ENCODE peak calls at places on chromosomes 3 and 15, in four cellular contexts. E is neural progenitor cell, Q is mammary epithelial cell, F is HCT116. V is an unnamed sample.

GRCh38 chr15:38768970-38769369 is 204.4 kb upstream of the RASGRP1 start:
- DNase-seq in E (peak), Q (no peak), F (no peak), V (peak)

GRCh38 chr3:26437678-26438077 is 184.9 kb upstream of the LRRC3B start:
- DNase-seq in E (no peak), Q (peak), F (no peak), V (peak)

GRCh38 chr3:151166161-151166560 is 36.9 kb downstream of the GPR171 start:
- DNase-seq in E (no peak), Q (no peak), F (no peak), V (no peak)

GRCh38 chr15:32671339-32672325 is 30.1 kb downstream of the SCG5 start:
- DNase-seq in E (no peak), Q (no peak), F (no peak), V (no peak)

GRCh38 chr3:127209155-127209839 is 16.4 kb downstream of the PRR23E start:
- DNase-seq in E (no peak), Q (no peak), F (no peak), V (no peak)

GRCh38 chr3:36679384-36680200 is 84.8 kb downstream of the DCLK3 start:
- DNase-seq in E (no peak), Q (peak), F (peak), V (no peak)

GRCh38 chr3:188000361-188000861 is 153.5 kb upstream of the LPP start:
- DNase-seq in E (no peak), Q (no peak), F (no peak), V (no peak)

GRCh38 chr3:172221550-172221949 is 182.2 kb downstream of the FNDC3B start:
- DNase-seq in E (no peak), Q (peak), F (no peak), V (no peak)

GRCh38 chr3:64530434-64531049 is 157.3 kb downstream of the ADAMTS9 start:
- DNase-seq in E (peak), Q (peak), F (peak), V (peak)

GRCh38 chr3:120909602-120909878 is 1.5 kb downstream of the STXBP5L start:
- DNase-seq in E (peak), Q (no peak), F (no peak), V (no peak)

GRCh38 chr3:138461246-138461645 is 26.8 kb downstream of the ESYT3 start:
- DNase-seq in E (no peak), Q (peak), F (no peak), V (peak)

GRCh38 chr3:139374099-139374498 is 15.3 kb downstream of the COPB2 start:
- DNase-seq in E (no peak), Q (no peak), F (no peak), V (no peak)

GRCh38 chr15:75921732-75922703 is 18.3 kb downstream of the FBXO22 start:
- DNase-seq in E (peak), Q (peak), F (peak), V (peak)

GRCh38 chr3:136733317-136733833 is 18.8 kb downstream of the STAG1 start:
- DNase-seq in E (no peak), Q (peak), F (no peak), V (no peak)

GRCh38 chr3:197730200-197730599 is 6.5 kb downstream of the RUBCN start:
- DNase-seq in E (no peak), Q (peak), F (no peak), V (no peak)

GRCh38 chr3:58052373-58053273 is 44.4 kb downstream of the FLNB start:
- DNase-seq in E (no peak), Q (peak), F (peak), V (peak)

GRCh38 chr3:157633241-157633640 is 130.0 kb upstream of the VEPH1 start:
- DNase-seq in E (no peak), Q (no peak), F (no peak), V (peak)

GRCh38 chr3:47622648-47623047 is 44.0 kb upstream of the CSPG5 start:
- DNase-seq in E (no peak), Q (no peak), F (no peak), V (no peak)

GRCh38 chr15:71312731-71313460 is 197.6 kb downstream of the THSD4 start:
- DNase-seq in E (no peak), Q (no peak), F (no peak), V (no peak)
- H3K27ac ChIP-seq in E (no peak), Q (no peak), F (no peak), V (no peak)

DNA sequence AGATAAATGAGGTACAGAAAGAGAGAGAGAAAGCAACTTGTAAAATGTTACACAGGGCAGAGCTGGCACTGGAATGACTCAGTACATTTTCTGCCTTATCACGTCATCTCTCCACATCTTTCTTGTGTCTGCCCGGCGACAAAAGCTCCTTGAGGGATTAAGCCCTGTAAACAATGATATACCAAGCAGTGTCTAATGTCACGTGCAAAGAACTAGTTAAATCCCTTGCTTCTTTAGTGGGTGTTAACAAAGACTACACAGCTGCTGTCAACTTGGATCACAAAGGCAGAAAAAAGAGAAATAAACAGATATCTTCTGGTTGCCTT is 48.0 kb upstream of the FRMD4B start:
- DNase-seq in E (peak), Q (peak), F (no peak), V (no peak)
- H3K4me2 ChIP-seq in E (peak), Q (peak), F (no peak), V (no peak)

GRCh38 chr3:72152551-72153476 is 367.9 kb upstream of the PROK2 start:
- DNase-seq in E (no peak), Q (peak), F (peak), V (no peak)
- H3K27ac ChIP-seq in E (no peak), Q (no peak), F (peak), V (no peak)

DNA sequence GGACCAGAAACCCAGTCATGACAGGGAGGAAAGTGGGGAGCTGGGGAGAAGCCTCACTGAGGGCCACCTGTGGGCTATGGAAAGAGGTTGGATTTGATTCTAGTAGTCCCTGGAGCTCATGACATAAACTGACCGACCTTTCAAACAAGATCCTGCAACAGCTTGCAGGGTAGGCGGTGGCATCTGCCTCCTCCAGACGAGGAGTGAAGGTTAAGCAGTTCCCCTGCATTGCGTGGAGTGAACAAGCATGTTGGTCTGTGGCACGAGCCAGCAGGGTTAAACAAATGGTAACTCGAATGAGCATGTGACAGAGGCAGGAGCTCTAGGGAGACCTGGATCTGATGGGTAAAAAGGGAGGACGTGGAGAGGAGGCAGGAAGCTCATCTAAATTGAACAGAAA is 12.7 kb downstream of the TGM4 start:
- DNase-seq in E (no peak), Q (no peak), F (no peak), V (no peak)
- H3K4me2 ChIP-seq in E (no peak), Q (peak), F (peak), V (no peak)

GRCh38 chr15:90401499-90401898 is 13.5 kb downstream of the IQGAP1 start:
- DNase-seq in E (no peak), Q (no peak), F (no peak), V (no peak)
- H3K27ac ChIP-seq in E (no peak), Q (peak), F (peak), V (peak)

DNA sequence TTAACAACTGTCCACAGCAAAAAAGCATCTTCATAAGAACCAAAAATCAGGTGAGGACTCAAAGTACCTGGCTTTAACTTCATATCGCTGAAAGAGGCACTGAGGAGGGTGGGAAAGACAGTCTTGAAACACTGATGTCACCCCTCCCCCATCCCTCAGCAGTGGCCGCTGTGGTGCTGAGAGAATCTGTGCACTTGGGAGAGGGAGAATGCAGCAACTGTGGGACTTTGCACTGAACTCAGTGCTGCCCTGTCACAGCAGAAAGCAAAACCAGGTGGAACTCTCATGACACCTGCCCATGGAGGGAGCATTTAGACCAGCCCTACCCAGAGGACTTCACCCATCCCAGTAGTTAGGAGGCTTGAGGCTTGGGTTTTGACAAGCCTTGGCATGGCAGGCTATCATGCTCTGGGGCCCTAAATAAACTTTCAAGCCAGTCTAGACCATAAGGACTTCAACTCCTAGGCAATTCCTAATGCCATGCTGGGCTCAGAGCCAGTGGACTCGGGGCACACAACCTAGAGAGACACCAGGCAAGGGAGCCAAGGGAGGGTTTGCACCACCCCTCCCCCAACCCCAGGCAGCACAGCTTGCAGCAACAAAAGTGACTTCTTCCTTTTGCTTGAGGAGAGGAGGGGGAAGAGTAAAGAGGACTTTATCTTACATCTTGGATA is 6.1 kb upstream of the ZSCAN2 start:
- DNase-seq in E (no peak), Q (no peak), F (no peak), V (no peak)
- H3K4me2 ChIP-seq in E (no peak), Q (no peak), F (no peak), V (no peak)

GRCh38 chr3:30638685-30639412 is 32.4 kb downstream of the TGFBR2 start:
- DNase-seq in E (no peak), Q (no peak), F (no peak), V (peak)
- H3K27ac ChIP-seq in E (no peak), Q (no peak), F (no peak), V (no peak)

GRCh38 chr3:161251716-161252115 is 30.6 kb downstream of the NMD3 start:
- DNase-seq in E (no peak), Q (peak), F (no peak), V (no peak)
- H3K4me2 ChIP-seq in E (no peak), Q (no peak), F (no peak), V (no peak)

DNA sequence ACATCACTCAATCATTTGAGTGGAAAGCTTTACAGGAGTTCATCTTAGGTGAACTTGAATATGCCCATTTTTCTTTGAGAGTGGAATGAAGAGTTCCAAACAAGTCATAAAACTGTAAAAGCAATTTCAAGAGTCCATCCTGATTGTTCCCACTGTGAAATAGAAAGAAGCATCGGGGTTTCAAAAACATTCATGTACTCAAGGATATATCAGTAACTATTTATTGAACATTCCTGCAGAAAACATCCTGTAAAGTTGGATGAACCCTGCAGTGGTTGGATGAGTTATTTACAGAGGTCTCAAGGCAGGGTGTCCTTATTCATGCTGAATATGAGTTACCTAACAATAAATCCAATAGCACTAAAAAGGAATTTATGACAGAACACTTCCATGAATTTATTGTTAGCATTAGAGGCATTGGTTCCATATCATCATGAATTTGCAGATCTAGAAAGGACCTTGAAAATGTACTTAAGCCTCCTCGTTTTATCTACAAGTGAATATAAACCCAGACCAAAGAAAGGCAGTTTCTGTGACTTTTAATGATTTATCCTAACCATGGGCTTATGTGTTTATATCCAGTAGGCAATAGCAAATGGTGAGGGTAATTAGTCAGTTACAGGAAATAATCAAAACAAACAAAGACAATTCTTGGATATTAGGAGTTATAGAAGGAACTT is 361.9 kb upstream of the KCNMB2 start:
- DNase-seq in E (no peak), Q (no peak), F (no peak), V (no peak)
- H3K27ac ChIP-seq in E (no peak), Q (no peak), F (no peak), V (no peak)